ENCODE peak calls at places on chromosome X, in five cellular contexts. R, E, B, A and S are unnamed samples.

GRCh38 chrX:16212436-16212835 is 45.2 kb downstream of the MAGEB17 start:
- DNase-seq in R (peak; percentile 43), E (no peak), B (no peak), A (no peak), S (peak; percentile 24)

GRCh38 chrX:1912193-1912592 is 297.3 kb downstream of the ASMT start:
- DNase-seq in R (no peak), E (no peak), B (no peak), A (peak; percentile 24), S (no peak)

GRCh38 chrX:147377728-147378127 is 534.0 kb upstream of the FMR1 start:
- DNase-seq in R (no peak), E (no peak), B (no peak), A (no peak), S (no peak)

GRCh38 chrX:10884246-10884645 is 226.9 kb upstream of the HCCS start:
- DNase-seq in R (peak; percentile 72), E (no peak), B (no peak), A (no peak), S (peak; percentile 42)

GRCh38 chrX:281166-281999 is at the start of gene PLCXD1:
- DNase-seq in R (peak; percentile 34), E (no peak), B (no peak), A (no peak), S (peak; percentile 46)

GRCh38 chrX:25034889-25035288 is 19.1 kb upstream of the ARX start:
- DNase-seq in R (peak; percentile 22), E (no peak), B (no peak), A (no peak), S (peak; percentile 61)

GRCh38 chrX:115177941-115178340 is 11.3 kb upstream of the RBMXL3 start:
- DNase-seq in R (peak; percentile 5), E (no peak), B (no peak), A (no peak), S (peak; percentile 2)

GRCh38 chrX:16250296-16250695 is 83.0 kb downstream of the MAGEB17 start:
- DNase-seq in R (peak; percentile 40), E (no peak), B (no peak), A (no peak), S (no peak)

GRCh38 chrX:19152762-19153161 is 30.5 kb upstream of the ADGRG2 start:
- DNase-seq in R (peak; percentile 9), E (no peak), B (no peak), A (no peak), S (no peak)

GRCh38 chrX:49147907-49148306 is 14.7 kb upstream of the MAGIX start:
- DNase-seq in R (no peak), E (no peak), B (no peak), A (no peak), S (no peak)

GRCh38 chrX:132953358-132953757 is 5.1 kb downstream of the HS6ST2 start:
- DNase-seq in R (no peak), E (no peak), B (no peak), A (no peak), S (no peak)

GRCh38 chrX:40415675-40416074 is 165.1 kb upstream of the ATP6AP2 start:
- DNase-seq in R (no peak), E (no peak), B (no peak), A (no peak), S (no peak)

GRCh38 chrX:38774249-38774648 is 27.0 kb upstream of the MID1IP1 start:
- DNase-seq in R (no peak), E (no peak), B (no peak), A (no peak), S (no peak)